ENCODE peak calls at places on chromosome 1, in nine cellular contexts. F is H9; P is stimulated activated CD4-positive, alpha-beta T cell treated with anti-CD3 and anti-CD28 coated beads, Interleukin-1b, Interleukin-23, amount 100 ng/mL, for 24 hours; L is effector memory CD4-positive, alpha-beta T cell; M is activated naive CD8-positive, alpha-beta T cell treated with anti-CD3 and anti-CD28 coated beads, Interleukin-2, amount 50 U/mL, for 24 hours; T is C1 segment of cervical spinal cord; J is epithelial cell of esophagus; I is Daoy; K is NCI-H748 treated with DMSO at 0.1 percent for 48 hours. Z is an unnamed sample.

GRCh38 chr1:29177022-29177705 is 4.5 kb downstream of the SRSF4 start:
- DNase-seq in F (peak), M (no peak), I (no peak), J (no peak), L (no peak), K (no peak), P (no peak), T (no peak), Z (no peak)

GRCh38 chr1:168708698-168709406 is 20.2 kb downstream of the DPT start:
- DNase-seq in T (no peak), L (no peak), J (no peak), M (no peak), F (no peak), I (no peak), K (no peak), P (no peak), Z (no peak)

GRCh38 chr1:222424826-222425225 is 123.1 kb downstream of the HHIPL2 start:
- DNase-seq in K (no peak), T (no peak), P (no peak), F (no peak), L (no peak), J (no peak), I (no peak), M (no peak), Z (no peak)

GRCh38 chr1:116161877-116162390 is 50.7 kb downstream of the MAB21L3 start:
- DNase-seq in M (no peak), T (no peak), P (no peak), F (no peak), I (no peak), L (no peak), J (no peak), K (no peak), Z (no peak)

GRCh38 chr1:167223144-167224103 is 2.7 kb downstream of the POU2F1 start:
- DNase-seq in F (no peak), P (no peak), T (no peak), J (no peak), L (no peak), I (peak), M (no peak), K (no peak), Z (peak)

GRCh38 chr1:227766653-227767277 is 31.5 kb downstream of the SNAP47 start:
- DNase-seq in M (no peak), P (no peak), T (no peak), I (no peak), F (no peak), L (no peak), K (no peak), J (no peak), Z (no peak)

GRCh38 chr1:199182151-199182843 is 543.5 kb downstream of the PTPRC start:
- DNase-seq in J (no peak), I (no peak), T (no peak), L (no peak), F (no peak), P (no peak), M (no peak), K (no peak), Z (no peak)

GRCh38 chr1:89843279-89844121 is 22.7 kb downstream of the LRRC8D start:
- DNase-seq in P (peak), M (peak), T (peak), L (peak), K (peak), I (peak), J (peak), F (peak), Z (peak)

GRCh38 chr1:171769171-171769570 is 12.3 kb upstream of the METTL13 start:
- DNase-seq in L (no peak), F (no peak), M (no peak), K (no peak), T (no peak), P (no peak), J (no peak), I (no peak), Z (no peak)

GRCh38 chr1:78240755-78241154 is 195.0 kb downstream of the GIPC2 start:
- DNase-seq in P (no peak), F (no peak), K (no peak), I (no peak), T (no peak), L (no peak), J (no peak), M (no peak), Z (no peak)

GRCh38 chr1:181397841-181398240 is 85.5 kb upstream of the CACNA1E start:
- DNase-seq in M (no peak), F (no peak), L (no peak), T (no peak), I (no peak), P (no peak), K (no peak), J (no peak), Z (peak)

GRCh38 chr1:24154215-24154614 is 11.3 kb upstream of the IL22RA1 start:
- DNase-seq in T (no peak), M (no peak), I (no peak), L (no peak), P (no peak), J (no peak), K (peak), F (peak), Z (no peak)

GRCh38 chr1:234532511-234532922 is 53.5 kb upstream of the TARBP1 start:
- DNase-seq in M (no peak), I (no peak), T (no peak), K (no peak), L (no peak), F (no peak), P (no peak), J (peak), Z (no peak)

GRCh38 chr1:161013591-161014513 is 7.1 kb downstream of the F11R start:
- DNase-seq in L (peak), K (no peak), P (peak), T (peak), J (peak), I (no peak), F (peak), M (peak), Z (peak)

GRCh38 chr1:12197483-12197880 is 30.7 kb downstream of the TNFRSF1B start:
- DNase-seq in I (no peak), J (no peak), M (no peak), F (no peak), T (no peak), P (no peak), K (no peak), L (no peak), Z (no peak)

GRCh38 chr1:20552728-20553571 is 577 bp downstream of the FAM43B start:
- DNase-seq in M (no peak), F (peak), I (peak), P (no peak), J (peak), L (no peak), K (no peak), T (no peak), Z (no peak)

GRCh38 chr1:36458910-36459309 is 5.3 kb downstream of the MRPS15 start:
- DNase-seq in L (no peak), T (no peak), J (peak), I (no peak), P (peak), K (no peak), M (peak), F (no peak), Z (no peak)

GRCh38 chr1:19430121-19431068 is 54.9 kb downstream of the CAPZB start:
- DNase-seq in J (peak), P (no peak), K (no peak), T (no peak), F (no peak), I (peak), L (no peak), M (no peak), Z (peak)

GRCh38 chr1:231827337-231828105 is 200.9 kb downstream of the DISC1 start:
- DNase-seq in J (peak), F (no peak), K (no peak), T (no peak), L (no peak), I (peak), P (no peak), M (no peak), Z (no peak)

GRCh38 chr1:47677241-47677940 is 239.5 kb downstream of the FOXD2 start:
- DNase-seq in P (no peak), T (no peak), L (no peak), J (no peak), F (peak), I (no peak), K (no peak), M (no peak), Z (no peak)

Z was measured in small intestine.